ENCODE peak calls at places on chromosomes 6 and 20, in seven cellular contexts. G, H, M, W, N, C and K are unnamed samples.

GRCh38 chr6:5511924-5512323 is 250.6 kb downstream of the FARS2 start:
- DNase-seq in C (no peak), H (peak; percentile 28), M (peak; percentile 77), N (peak; percentile 47), G (no peak), W (no peak), K (no peak)

GRCh38 chr20:9978395-9979004 is 56.3 kb upstream of the ANKEF1 start:
- DNase-seq in G (peak; percentile 64), C (peak; percentile 57), N (peak; percentile 91), M (peak; percentile 95), W (peak; percentile 94), H (peak; percentile 86), K (peak; percentile 89)

GRCh38 chr20:22805219-22805618 is 220.8 kb upstream of the FOXA2 start:
- DNase-seq in C (no peak), W (peak; percentile 80), G (peak; percentile 54), N (no peak), H (peak; percentile 28), M (peak; percentile 59), K (peak; percentile 85)

GRCh38 chr6:55898342-55898741 is 23.0 kb upstream of the BMP5 start:
- DNase-seq in N (no peak), G (no peak), H (no peak), M (no peak), C (no peak), W (peak; percentile 12), K (peak; percentile 43)

GRCh38 chr6:82298012-82298411 is 50.5 kb upstream of the IBTK start:
- DNase-seq in N (no peak), W (peak; percentile 43), C (no peak), M (peak; percentile 59), H (no peak), G (no peak), K (peak; percentile 86)

GRCh38 chr6:129705212-129705611 is 4.8 kb downstream of the ARHGAP18 start:
- DNase-seq in C (no peak), M (no peak), H (no peak), N (no peak), G (no peak), W (no peak), K (no peak)

GRCh38 chr6:10411131-10411914 is 3.6 kb downstream of the TFAP2A start:
- DNase-seq in G (no peak), W (no peak), C (no peak), H (no peak), N (peak; percentile 50), M (no peak), K (no peak)

GRCh38 chr6:152136449-152136825 is 329.0 kb downstream of the ESR1 start:
- DNase-seq in G (no peak), W (peak; percentile 25), H (no peak), N (no peak), C (peak; percentile 32), M (no peak), K (peak; percentile 73)

GRCh38 chr6:104326173-104327001 is 533.3 kb downstream of the HACE1 start:
- DNase-seq in N (peak; percentile 65), C (no peak), H (peak; percentile 3), M (peak; percentile 89), G (no peak), W (no peak), K (peak; percentile 3)

GRCh38 chr6:169240591-169241390 is 12.9 kb downstream of the THBS2 start:
- DNase-seq in N (no peak), W (no peak), G (no peak), H (no peak), M (peak; percentile 69), C (no peak), K (peak; percentile 28)

GRCh38 chr6:110690106-110690654 is 125.1 kb downstream of the CDK19 start:
- DNase-seq in C (no peak), M (no peak), G (no peak), N (no peak), W (no peak), H (no peak), K (peak; percentile 16)

GRCh38 chr6:16007146-16007545 is 121.7 kb upstream of the MYLIP start:
- DNase-seq in N (no peak), W (no peak), M (no peak), C (no peak), G (no peak), H (no peak), K (no peak)

GRCh38 chr20:50587291-50587961 is 77.2 kb downstream of the PTPN1 start:
- DNase-seq in G (no peak), C (no peak), W (no peak), M (no peak), H (no peak), N (no peak), K (no peak)

GRCh38 chr6:21999012-21999528 is 297.8 kb downstream of the PRL start:
- DNase-seq in G (peak; percentile 32), C (no peak), H (no peak), M (peak; percentile 49), N (peak; percentile 78), W (no peak), K (peak; percentile 44)

GRCh38 chr20:47043076-47043475 is 148.4 kb downstream of the EYA2 start:
- DNase-seq in M (no peak), N (no peak), W (no peak), G (no peak), C (no peak), H (no peak), K (no peak)

GRCh38 chr6:36442083-36442670 is 477 bp downstream of the PXT1 start:
- DNase-seq in G (no peak), C (no peak), W (no peak), M (no peak), H (no peak), N (no peak), K (peak; percentile 36)

GRCh38 chr6:7314414-7314813 is 1.4 kb upstream of the SSR1 start:
- DNase-seq in N (no peak), G (no peak), C (no peak), W (no peak), M (no peak), H (no peak), K (no peak)

GRCh38 chr20:20195011-20195705 is 142.8 kb downstream of the CFAP61 start:
- DNase-seq in M (no peak), N (no peak), W (no peak), C (no peak), G (peak; percentile 45), H (no peak), K (no peak)
- TF ChIP-seq CTCF in M (no peak), N (no peak), W (no peak), C (no peak), G (no peak), H (no peak), K (no peak)

GRCh38 chr6:138386897-138387296 is 9.2 kb downstream of the SMIM28 start:
- DNase-seq in M (no peak), C (no peak), W (no peak), H (no peak), N (no peak), G (no peak), K (no peak)

GRCh38 chr6:138382498-138383265 is 5.0 kb downstream of the SMIM28 start:
- DNase-seq in M (no peak), G (no peak), N (no peak), C (no peak), W (no peak), H (no peak), K (no peak)

GRCh38 chr6:138383776-138384175 is 6.1 kb downstream of the SMIM28 start:
- DNase-seq in C (no peak), G (no peak), H (no peak), W (no peak), M (no peak), N (no peak), K (no peak)

GRCh38 chr6:138389551-138389950 is 11.8 kb downstream of the SMIM28 start:
- DNase-seq in N (no peak), G (no peak), H (no peak), W (no peak), C (no peak), M (no peak), K (no peak)

DNA sequence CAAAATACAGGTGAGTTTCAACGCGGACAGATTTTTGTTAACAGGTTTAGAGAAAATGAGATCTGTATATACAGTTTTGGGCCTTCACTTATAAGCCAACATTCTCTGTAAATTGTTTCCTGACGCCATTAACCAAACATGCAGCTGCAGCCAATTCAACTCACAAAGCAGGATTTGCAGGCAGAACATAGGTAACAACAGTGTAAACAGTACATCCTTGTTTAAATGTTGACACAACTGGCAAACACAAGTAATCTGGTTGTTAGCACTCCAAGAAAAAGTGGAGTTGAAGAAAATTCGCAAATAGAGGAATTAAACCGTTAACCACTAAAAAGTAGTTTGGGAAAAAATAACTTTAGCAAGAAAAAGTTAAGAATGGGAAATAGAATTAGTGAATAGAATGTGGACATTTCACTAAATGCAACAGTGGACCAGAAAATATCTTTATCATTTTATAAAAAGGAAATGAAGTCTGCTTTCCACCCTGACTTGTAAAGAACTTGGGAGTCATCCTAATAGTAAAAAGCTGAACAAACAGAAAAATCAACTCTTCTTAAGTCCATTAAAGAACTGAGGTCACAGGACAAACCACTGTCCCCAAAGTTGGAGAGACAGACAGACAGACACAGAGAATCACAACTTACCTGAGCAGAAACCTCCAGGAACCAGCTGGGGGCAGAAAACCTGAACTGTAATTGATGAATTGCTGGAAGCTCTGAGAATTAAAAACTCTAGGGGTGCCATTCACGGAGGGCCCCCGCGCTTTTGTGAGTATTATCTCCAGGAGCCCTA is 10.1 kb downstream of the SMIM28 start:
- DNase-seq in C (no peak), W (no peak), M (no peak), N (no peak), H (no peak), G (no peak), K (no peak)
- TF ChIP-seq CTCF in C (no peak), W (no peak), M (no peak), N (no peak), H (no peak), G (no peak), K (no peak)

DNA sequence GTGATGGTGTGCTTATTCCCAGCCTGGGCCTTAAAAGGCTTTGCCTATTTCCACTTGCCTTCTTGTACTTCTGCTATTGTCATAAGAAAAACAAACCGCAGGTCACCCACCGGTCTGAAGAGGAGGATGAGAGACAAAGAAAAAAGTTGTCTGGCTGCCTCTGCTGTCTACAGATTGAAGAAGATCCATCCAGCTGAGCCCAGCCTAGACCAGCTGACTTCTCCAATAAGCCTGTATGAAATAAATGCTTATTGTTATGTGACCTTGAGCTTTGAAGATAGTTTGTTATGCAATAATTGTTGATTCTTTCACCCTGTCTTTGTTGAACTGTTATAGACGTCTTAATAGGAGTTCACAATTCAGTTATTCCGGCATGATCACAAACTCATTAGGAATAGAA is 223.8 kb upstream of the PRSS16 start:
- DNase-seq in C (no peak), H (no peak), N (no peak), W (no peak), G (no peak), M (no peak), K (no peak)
- TF ChIP-seq CTCF in C (no peak), H (no peak), N (no peak), W (no peak), G (no peak), M (no peak), K (no peak)

DNA sequence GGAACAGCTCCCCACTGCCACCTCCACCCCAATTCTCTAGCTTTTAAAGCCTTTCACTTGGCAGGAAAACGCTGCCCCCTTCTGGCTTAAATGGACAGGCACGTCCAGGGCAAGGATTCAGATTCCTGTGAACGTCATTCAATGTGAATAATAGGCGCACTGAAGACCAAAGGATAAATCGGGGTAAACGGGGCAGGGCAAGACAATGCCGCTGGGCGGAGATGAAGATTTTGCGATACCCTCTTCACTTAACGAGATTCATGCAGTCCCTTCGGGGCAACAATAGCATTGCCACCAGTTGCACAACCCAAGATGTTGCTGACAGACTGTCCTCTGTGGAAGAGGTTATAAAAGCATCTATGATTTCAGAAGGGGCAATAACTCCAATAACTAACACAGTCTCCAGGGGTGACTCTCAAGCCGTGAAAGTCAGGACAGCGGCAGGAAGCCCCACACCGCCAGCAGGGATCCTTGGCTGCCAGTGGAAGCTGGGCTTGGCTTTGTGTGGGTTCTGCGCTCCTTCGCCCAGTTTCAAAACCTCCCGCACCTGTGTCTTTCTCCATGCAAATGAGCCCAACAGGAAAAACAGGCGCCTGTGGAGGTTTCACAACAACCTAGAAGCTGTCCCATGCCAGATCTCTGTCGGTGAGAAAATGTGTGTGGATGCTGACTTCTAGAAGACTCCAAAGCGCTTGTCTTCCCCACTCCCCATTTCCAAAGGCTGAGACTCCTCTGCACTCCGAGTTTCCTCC is 291.8 kb downstream of the BMP7 start:
- DNase-seq in G (no peak), H (peak; percentile 53), M (peak; percentile 64), C (peak; percentile 46), N (peak; percentile 61), W (peak; percentile 81), K (peak; percentile 57)
- TF ChIP-seq CTCF in G (peak; percentile 37), H (peak; percentile 90), M (peak; percentile 83), C (peak; percentile 73), N (peak; percentile 76), W (peak; percentile 88), K (peak; percentile 78)